ENCODE peak calls at places on chromosomes 6 and 20, in six cellular contexts. G is ovary, Y is epithelial cell of esophagus, V is prostate gland, T is kidney tubule cell, I is NCI-H1092. Z is an unnamed sample.

GRCh38 chr6:4320860-4321259 is 185.5 kb upstream of the ECI2 start:
- DNase-seq in I (no peak), G (no peak), T (peak), Y (peak), V (peak), Z (peak)

GRCh38 chr6:41371992-41372525 is 36.7 kb downstream of the NCR2 start:
- DNase-seq in Y (peak), I (no peak), G (no peak), T (peak), V (no peak), Z (no peak)

GRCh38 chr6:143569035-143569434 is 57.5 kb upstream of the FUCA2 start:
- DNase-seq in Y (no peak), T (peak), G (no peak), I (no peak), V (no peak), Z (no peak)

GRCh38 chr20:18719426-18719825 is 94.2 kb upstream of the SCP2D1 start:
- DNase-seq in T (peak), Y (no peak), G (no peak), I (no peak), V (no peak), Z (no peak)

GRCh38 chr6:134245041-134245440 is 72.9 kb downstream of the SGK1 start:
- DNase-seq in G (peak), T (peak), V (no peak), I (no peak), Y (peak), Z (peak)

GRCh38 chr6:145882121-145882531 is 67.5 kb upstream of the FBXO30 start:
- DNase-seq in V (no peak), G (no peak), T (no peak), Y (no peak), I (no peak), Z (no peak)

GRCh38 chr6:73107016-73107415 is 118.3 kb downstream of the KHDC1L start:
- DNase-seq in T (no peak), V (no peak), G (no peak), Y (peak), I (no peak), Z (no peak)

GRCh38 chr6:117552618-117553017 is 49.7 kb downstream of the GOPC start:
- DNase-seq in G (no peak), T (no peak), V (no peak), I (no peak), Y (no peak), Z (no peak)

GRCh38 chr6:35757461-35758123 is 18.8 kb upstream of the CLPSL2 start:
- DNase-seq in V (no peak), Y (peak), I (no peak), T (peak), G (no peak), Z (peak)

GRCh38 chr20:38143646-38144554 is 21.2 kb downstream of the TGM2 start:
- DNase-seq in T (peak), V (no peak), I (no peak), Y (peak), G (no peak), Z (peak)

GRCh38 chr6:125257351-125257750 is 44.4 kb downstream of the HDDC2 start:
- DNase-seq in G (no peak), Y (no peak), V (no peak), I (no peak), T (no peak), Z (no peak)

GRCh38 chr6:117397536-117398227 is 28.1 kb downstream of the ROS1 start:
- DNase-seq in V (no peak), T (no peak), Y (no peak), G (no peak), I (no peak), Z (no peak)

GRCh38 chr6:135088818-135089809 is 34.5 kb upstream of the HBS1L start:
- DNase-seq in T (peak), G (no peak), I (no peak), V (no peak), Y (peak), Z (peak)

GRCh38 chr6:159092631-159093030 is 47.8 kb upstream of the TAGAP start:
- DNase-seq in G (no peak), T (no peak), V (no peak), Y (peak), I (no peak), Z (peak)

Z was measured in MCF 10A.